ENCODE peak calls at places on chromosomes 3 and 15, in ten cellular contexts. Z, E, K, B, S, L, M, W, R and I are unnamed samples.

GRCh38 chr3:65151660-65152059 is 463.9 kb upstream of the ADAMTS9 start:
- DNase-seq in Z (no peak), E (no peak), K (no peak), B (no peak), S (no peak), L (no peak), M (no peak), W (no peak), R (no peak), I (no peak)

GRCh38 chr3:177201707-177202397 is 4.6 kb upstream of the TBL1XR1 start:
- DNase-seq in Z (no peak), E (no peak), K (no peak), B (no peak), S (no peak), L (peak), M (no peak), W (no peak), R (no peak), I (no peak)

GRCh38 chr3:104388624-104389023 is 978.1 kb upstream of the ALCAM start:
- DNase-seq in Z (no peak), E (peak), K (no peak), B (no peak), S (no peak), L (no peak), M (peak), W (no peak), R (no peak), I (no peak)

GRCh38 chr15:62594017-62594416 is 428.9 kb upstream of the C2CD4B start:
- DNase-seq in Z (no peak), E (no peak), K (no peak), B (no peak), S (no peak), L (no peak), M (no peak), W (no peak), R (no peak), I (no peak)

GRCh38 chr3:37279226-37279625 is 104.8 kb upstream of the LRRFIP2 start:
- DNase-seq in Z (no peak), E (no peak), K (no peak), B (no peak), S (no peak), L (no peak), M (no peak), W (no peak), R (no peak), I (no peak)

GRCh38 chr3:71421820-71422566 is 161.5 kb downstream of the FOXP1 start:
- DNase-seq in Z (no peak), E (no peak), K (no peak), B (no peak), S (no peak), L (peak), M (no peak), W (no peak), R (no peak), I (peak)

GRCh38 chr3:174308761-174309160 is 550.4 kb upstream of the NAALADL2 start:
- DNase-seq in Z (no peak), E (no peak), K (no peak), B (no peak), S (no peak), L (no peak), M (no peak), W (no peak), R (no peak), I (no peak)

GRCh38 chr3:182473191-182473710 is 320.1 kb upstream of the ATP11B start:
- DNase-seq in Z (no peak), E (no peak), K (no peak), B (no peak), S (no peak), L (no peak), M (no peak), W (no peak), R (no peak), I (no peak)

GRCh38 chr15:26929588-26929987 is 41.4 kb upstream of the GABRG3 start:
- DNase-seq in Z (no peak), E (no peak), K (no peak), B (no peak), S (no peak), L (no peak), M (no peak), W (no peak), R (no peak), I (no peak)

GRCh38 chr3:13579089-13579488 is 30.2 kb downstream of the FBLN2 start:
- DNase-seq in Z (no peak), E (peak), K (no peak), B (no peak), S (no peak), L (no peak), M (no peak), W (no peak), R (no peak), I (no peak)

GRCh38 chr3:170196833-170197232 is 15.3 kb upstream of the PHC3 start:
- DNase-seq in Z (no peak), E (no peak), K (no peak), B (no peak), S (no peak), L (no peak), M (no peak), W (no peak), R (no peak), I (no peak)

GRCh38 chr3:133733226-133733625 is 13.0 kb upstream of the TF start:
- DNase-seq in Z (no peak), E (no peak), K (no peak), B (no peak), S (no peak), L (no peak), M (no peak), W (no peak), R (no peak), I (no peak)

GRCh38 chr15:61830536-61831330 is 229.5 kb downstream of the VPS13C start:
- DNase-seq in Z (no peak), E (no peak), K (no peak), B (no peak), S (no peak), L (peak), M (no peak), W (no peak), R (no peak), I (no peak)

GRCh38 chr15:35444557-35445204 is 101.3 kb downstream of the DPH6 start:
- DNase-seq in Z (no peak), E (peak), K (no peak), B (no peak), S (no peak), L (peak), M (peak), W (no peak), R (peak), I (peak)

GRCh38 chr3:32399030-32399620 is 7.5 kb downstream of the CMTM7 start:
- DNase-seq in Z (no peak), E (peak), K (no peak), B (no peak), S (no peak), L (peak), M (no peak), W (no peak), R (no peak), I (peak)

GRCh38 chr15:89361451-89362202 is 27.0 kb upstream of the POLG start:
- DNase-seq in Z (peak), E (peak), K (peak), B (no peak), S (peak), L (peak), M (peak), W (peak), R (no peak), I (peak)